ENCODE peak calls at places on chromosomes 12 and 14, in ten cellular contexts. L, P, V, F, S, Y, Z, R, A and E are unnamed samples.
A peak's percentile ranks its signal among the peaks of the same experiment; 100 is the strongest.

GRCh38 chr14:37594238-37594915 is 672 bp downstream of the FOXA1 start:
- DNase-seq in L (peak; percentile 74), P (peak; percentile 77), V (peak; percentile 83), F (no peak), S (no peak), Y (peak; percentile 77), Z (no peak), R (no peak), A (no peak), E (peak; percentile 82)

GRCh38 chr12:3432176-3432742 is 58.7 kb upstream of the PRMT8 start:
- DNase-seq in L (no peak), P (peak; percentile 14), V (no peak), F (no peak), S (no peak), Y (no peak), Z (no peak), R (no peak), A (no peak), E (no peak)

GRCh38 chr14:54813081-54813480 is 89.5 kb downstream of the GCH1 start:
- DNase-seq in L (no peak), P (no peak), V (no peak), F (no peak), S (no peak), Y (no peak), Z (no peak), R (no peak), A (no peak), E (no peak)

GRCh38 chr12:90621927-90622326 is 333.0 kb downstream of the CCER1 start:
- DNase-seq in L (peak; percentile 25), P (no peak), V (peak; percentile 57), F (no peak), S (no peak), Y (no peak), Z (no peak), R (no peak), A (no peak), E (no peak)

GRCh38 chr14:24269910-24270536 is 1.4 kb downstream of the RABGGTA start:
- DNase-seq in L (no peak), P (no peak), V (no peak), F (no peak), S (no peak), Y (no peak), Z (no peak), R (no peak), A (no peak), E (no peak)

GRCh38 chr12:91098942-91099341 is 12.4 kb downstream of the LUM start:
- DNase-seq in L (peak; percentile 93), P (no peak), V (peak; percentile 93), F (no peak), S (no peak), Y (no peak), Z (no peak), R (no peak), A (no peak), E (no peak)

GRCh38 chr12:49026101-49026500 is 7.5 kb upstream of the PRKAG1 start:
- DNase-seq in L (no peak), P (no peak), V (no peak), F (no peak), S (no peak), Y (no peak), Z (no peak), R (no peak), A (no peak), E (no peak)

GRCh38 chr12:6925543-6926279 is 2.0 kb upstream of the ATN1 start:
- DNase-seq in L (peak; percentile 95), P (peak; percentile 71), V (peak; percentile 97), F (no peak), S (no peak), Y (peak; percentile 47), Z (no peak), R (no peak), A (no peak), E (no peak)

GRCh38 chr12:106907411-106907810 is 48.3 kb upstream of the TMEM263 start:
- DNase-seq in L (no peak), P (no peak), V (no peak), F (no peak), S (no peak), Y (no peak), Z (no peak), R (peak; percentile 41), A (peak; percentile 39), E (no peak)

GRCh38 chr14:24662753-24663152 is 28.8 kb upstream of the GZMB start:
- DNase-seq in L (no peak), P (no peak), V (no peak), F (no peak), S (no peak), Y (no peak), Z (no peak), R (no peak), A (no peak), E (no peak)

GRCh38 chr14:58772061-58772604 is 134.4 kb downstream of the DACT1 start:
- DNase-seq in L (no peak), P (no peak), V (no peak), F (no peak), S (no peak), Y (no peak), Z (no peak), R (no peak), A (no peak), E (no peak)

GRCh38 chr12:32240833-32241232 is 134.2 kb downstream of the BICD1 start:
- DNase-seq in L (no peak), P (no peak), V (no peak), F (no peak), S (no peak), Y (no peak), Z (no peak), R (no peak), A (no peak), E (no peak)

GRCh38 chr14:101877766-101878165 is 86.6 kb upstream of the DYNC1H1 start:
- DNase-seq in L (peak; percentile 12), P (no peak), V (no peak), F (no peak), S (no peak), Y (no peak), Z (no peak), R (no peak), A (no peak), E (no peak)

GRCh38 chr12:65074932-65075331 is 46.2 kb downstream of the WIF1 start:
- DNase-seq in L (no peak), P (no peak), V (no peak), F (no peak), S (no peak), Y (no peak), Z (no peak), R (peak; percentile 7), A (no peak), E (no peak)
- TF ChIP-seq CTCF in L (no peak), P (no peak), V (no peak), F (peak; percentile 15), S (no peak), Y (no peak), Z (no peak), R (no peak), A (no peak), E (no peak)

DNA sequence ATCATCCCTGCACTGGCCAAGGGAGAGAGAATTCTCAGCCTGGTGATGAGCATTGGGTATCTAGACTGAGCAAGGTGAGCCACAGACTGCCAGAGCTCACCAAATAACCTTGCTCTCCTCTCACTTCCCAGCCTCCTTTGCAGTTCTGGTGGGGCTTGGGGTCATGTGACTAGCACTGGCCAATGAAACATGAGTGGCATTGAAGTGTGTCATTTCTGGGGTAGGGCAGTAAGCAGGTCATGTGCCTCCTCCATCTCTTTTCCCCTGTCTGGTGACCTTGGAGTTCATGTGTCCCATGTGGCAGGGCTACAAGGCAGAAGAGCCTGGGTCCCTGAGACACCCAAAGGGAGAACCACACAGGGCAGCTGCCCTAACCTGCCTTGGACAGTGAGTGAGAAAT is 3.6 kb upstream of the KRT72 start:
- DNase-seq in L (no peak), P (no peak), V (no peak), F (no peak), S (no peak), Y (no peak), Z (no peak), R (no peak), A (no peak), E (no peak)
- TF ChIP-seq CTCF in L (no peak), P (no peak), V (no peak), F (no peak), S (no peak), Y (no peak), Z (no peak), R (no peak), A (no peak), E (no peak)

GRCh38 chr14:81565441-81566290 is 32.0 kb upstream of the SEL1L start:
- DNase-seq in L (peak; percentile 29), P (peak; percentile 72), V (peak; percentile 25), F (no peak), S (no peak), Y (peak; percentile 38), Z (no peak), R (peak; percentile 29), A (peak; percentile 36), E (peak; percentile 36)
- TF ChIP-seq CTCF in L (no peak), P (peak; percentile 59), V (peak; percentile 41), F (peak; percentile 71), S (no peak), Y (peak; percentile 63), Z (peak; percentile 62), R (peak; percentile 42), A (peak; percentile 61), E (peak; percentile 69)

DNA sequence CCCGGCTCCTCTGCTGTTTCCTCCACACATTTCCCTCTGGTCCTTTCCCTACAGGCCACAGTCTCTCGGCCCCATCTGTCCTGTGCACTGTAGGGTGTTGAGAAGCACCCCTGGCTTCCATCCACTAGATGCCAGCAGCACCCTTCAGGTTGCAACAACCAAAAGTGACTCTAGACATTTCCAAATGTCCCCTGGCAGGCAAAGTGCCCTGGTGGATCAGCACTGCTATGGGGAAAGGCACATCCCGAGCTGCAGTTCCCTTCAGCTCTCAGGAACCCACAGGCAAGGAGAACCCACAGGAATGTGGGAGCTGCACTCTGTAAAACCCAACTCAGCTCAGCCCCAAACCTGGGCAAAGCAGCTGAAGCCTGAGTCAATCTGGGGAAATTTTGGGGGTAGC is 77.0 kb downstream of the RBM19 start:
- DNase-seq in L (no peak), P (no peak), V (peak; percentile 8), F (no peak), S (no peak), Y (no peak), Z (no peak), R (no peak), A (no peak), E (no peak)
- TF ChIP-seq CTCF in L (no peak), P (no peak), V (no peak), F (no peak), S (no peak), Y (no peak), Z (no peak), R (no peak), A (no peak), E (no peak)